ENCODE peak calls at places on chromosomes 1 and 21, in four cellular contexts. V is gastrocnemius medialis, D is A549, I is IMR-90. E is an unnamed sample.

GRCh38 chr21:15964181-15964855 is 234.5 kb downstream of the USP25 start:
- DNase-seq in I (no peak), V (no peak), D (no peak), E (no peak)

GRCh38 chr1:23529146-23530088 is 1.6 kb downstream of the E2F2 start:
- DNase-seq in V (no peak), D (peak), I (no peak), E (no peak)

GRCh38 chr1:159928491-159929050 is 3.3 kb upstream of the TAGLN2 start:
- DNase-seq in I (no peak), V (no peak), D (no peak), E (no peak)

GRCh38 chr1:92762355-92762754 is 22.6 kb downstream of the EVI5 start:
- DNase-seq in I (no peak), V (no peak), D (no peak), E (no peak)

GRCh38 chr1:42737257-42737656 is 2.8 kb downstream of the CLDN19 start:
- DNase-seq in I (no peak), D (no peak), V (no peak), E (no peak)

GRCh38 chr21:38820471-38821239 is 14.9 kb downstream of the ETS2 start:
- DNase-seq in V (peak), D (no peak), I (no peak), E (no peak)

GRCh38 chr21:14602418-14602987 is 56.4 kb upstream of the SAMSN1 start:
- DNase-seq in I (no peak), D (no peak), V (no peak), E (no peak)

GRCh38 chr1:44267438-44267837 is 54.2 kb downstream of the DMAP1 start:
- DNase-seq in V (no peak), I (no peak), D (no peak), E (no peak)

GRCh38 chr1:15430787-15431570 is 7.3 kb upstream of the CTRC start:
- DNase-seq in V (no peak), D (peak), I (peak), E (peak)

GRCh38 chr1:245301921-245302320 is 147.1 kb downstream of the KIF26B start:
- DNase-seq in V (no peak), I (no peak), D (no peak), E (no peak)

GRCh38 chr1:40981702-40982448 is 2.4 kb downstream of the CTPS1 start:
- DNase-seq in I (no peak), V (no peak), D (no peak), E (no peak)

GRCh38 chr1:19390901-19391595 is 78.9 kb downstream of the SLC66A1 start:
- DNase-seq in V (no peak), I (peak), D (peak), E (peak)

GRCh38 chr1:24890861-24891260 is 39.2 kb downstream of the RUNX3 start:
- DNase-seq in I (no peak), V (no peak), D (no peak), E (no peak)

GRCh38 chr1:203069028-203069804 is 16.6 kb downstream of the MYOG start:
- DNase-seq in D (no peak), I (no peak), V (peak), E (no peak)

GRCh38 chr1:164440222-164440621 is 118.8 kb upstream of the PBX1 start:
- DNase-seq in V (no peak), D (peak), I (no peak), E (peak)

GRCh38 chr1:47809301-47810084 is 187.7 kb downstream of the TRABD2B start:
- DNase-seq in D (peak), I (no peak), V (no peak), E (peak)

GRCh38 chr1:29379438-29380073 is 143.2 kb downstream of the PTPRU start:
- DNase-seq in D (peak), V (no peak), I (peak), E (peak)

GRCh38 chr1:14835725-14836124 is 237.2 kb downstream of the KAZN start:
- DNase-seq in V (no peak), D (no peak), I (peak), E (no peak)

GRCh38 chr1:29673669-29674624 is 437.6 kb downstream of the PTPRU start:
- DNase-seq in D (no peak), V (no peak), I (no peak), E (no peak)

GRCh38 chr1:38038836-38039235 is 7.8 kb downstream of the POU3F1 start:
- DNase-seq in V (no peak), I (peak), D (no peak), E (no peak)

GRCh38 chr1:156356875-156357534 is 12.0 kb upstream of the RHBG start:
- DNase-seq in V (no peak), I (no peak), D (peak), E (no peak)

GRCh38 chr1:160720366-160720765 is 8.7 kb upstream of the CD48 start:
- DNase-seq in V (no peak), D (no peak), I (no peak), E (no peak)

GRCh38 chr1:233613252-233614172 is at the start of gene KCNK1:
- DNase-seq in I (peak), V (no peak), D (peak), E (peak)

GRCh38 chr1:233615571-233615970 is 1.7 kb downstream of the KCNK1 start:
- DNase-seq in I (no peak), V (no peak), D (no peak), E (no peak)

GRCh38 chr1:233614173-233614742 is 352 bp downstream of the KCNK1 start:
- DNase-seq in V (no peak), D (peak), I (peak), E (no peak)

GRCh38 chr1:233617025-233617424 is 3.1 kb downstream of the KCNK1 start:
- DNase-seq in I (no peak), D (no peak), V (no peak), E (no peak)

GRCh38 chr1:233614743-233615521 is 1.0 kb downstream of the KCNK1 start:
- DNase-seq in D (no peak), V (no peak), I (no peak), E (no peak)
- H3K4me3 ChIP-seq in D (peak), V (peak), I (peak), E (peak)

GRCh38 chr1:234710381-234710780 is 100.4 kb upstream of the IRF2BP2 start:
- DNase-seq in I (no peak), D (no peak), V (no peak), E (no peak)
- H3K27ac ChIP-seq in I (no peak), D (no peak), V (no peak), E (no peak)

GRCh38 chr1:90705910-90706309 is 11.2 kb downstream of the BARHL2 start:
- DNase-seq in I (no peak), V (no peak), D (no peak), E (no peak)

GRCh38 chr1:90707363-90707710 is 9.8 kb downstream of the BARHL2 start:
- DNase-seq in D (peak), V (no peak), I (peak), E (no peak)

GRCh38 chr1:90708236-90708786 is 8.8 kb downstream of the BARHL2 start:
- DNase-seq in I (no peak), D (no peak), V (no peak), E (no peak)

GRCh38 chr1:90706437-90707362 is 10.4 kb downstream of the BARHL2 start:
- DNase-seq in V (no peak), D (peak), I (no peak), E (no peak)

GRCh38 chr1:90704817-90705216 is 12.3 kb downstream of the BARHL2 start:
- DNase-seq in V (no peak), D (no peak), I (no peak), E (no peak)
- TF ChIP-seq CTCF in V (no peak), D (no peak), I (no peak), E (no peak)

DNA sequence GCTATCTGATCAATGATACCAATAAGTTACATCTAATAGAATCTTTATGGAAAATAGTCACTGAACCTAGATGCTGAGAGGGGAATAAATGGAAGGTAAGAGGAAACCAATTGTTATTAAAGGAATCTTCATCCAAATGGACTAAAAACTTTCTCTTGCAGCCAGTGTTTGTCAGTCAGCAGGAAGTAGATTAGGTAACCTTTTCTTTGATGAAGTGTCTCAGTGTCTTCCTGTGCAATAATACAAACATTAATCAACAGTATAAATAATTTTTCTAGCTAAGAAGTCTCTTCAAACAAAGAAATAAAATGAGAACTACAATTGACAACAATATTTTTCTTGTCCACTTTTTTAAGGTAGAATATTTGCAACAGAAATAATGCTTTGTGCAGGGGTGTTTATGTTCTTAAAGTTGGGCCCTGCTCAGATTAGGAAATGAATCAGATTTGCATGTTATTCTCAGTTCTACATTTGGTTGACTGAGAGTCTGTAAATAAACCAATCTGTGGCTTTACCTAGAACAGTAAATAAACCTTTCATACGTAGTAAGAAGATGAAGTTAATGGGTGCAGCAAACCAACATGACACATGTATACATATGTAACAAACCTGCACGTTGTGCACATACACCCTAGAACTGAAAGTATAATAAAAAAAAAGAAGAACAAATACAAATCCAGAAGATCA is 391.4 kb downstream of the MRPL39 start:
- DNase-seq in D (no peak), V (no peak), I (no peak), E (no peak)
- H3K4me3 ChIP-seq in D (no peak), V (no peak), I (no peak), E (no peak)

DNA sequence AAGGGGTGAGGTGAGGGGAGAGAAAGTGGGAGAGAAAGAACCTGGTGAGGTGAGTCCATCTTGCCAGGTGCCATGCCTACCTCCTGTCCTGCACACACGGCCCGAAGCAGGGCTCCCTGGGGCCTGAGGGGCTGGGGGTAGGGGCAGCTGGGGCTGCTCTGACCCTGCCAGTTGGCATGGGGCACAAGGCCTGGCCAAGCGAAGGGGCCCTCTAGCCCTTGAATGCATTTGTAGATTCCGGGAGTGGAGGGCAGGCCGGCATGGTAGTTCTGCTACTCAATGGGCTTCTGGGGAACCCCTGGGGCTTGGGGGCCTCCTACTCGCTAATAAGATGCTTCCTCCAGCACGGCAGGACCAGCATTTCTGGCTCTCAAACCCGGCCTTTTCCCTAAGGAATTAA is 3.6 kb upstream of the PRDM16 start:
- DNase-seq in I (no peak), V (no peak), D (no peak), E (no peak)
- H3K27ac ChIP-seq in I (no peak), V (no peak), D (no peak), E (no peak)

GRCh38 chr1:55685560-55685959 is 470.4 kb upstream of the USP24 start:
- DNase-seq in D (no peak), V (no peak), I (no peak), E (no peak)
- TF ChIP-seq CTCF in D (no peak), V (no peak), I (no peak), E (no peak)

GRCh38 chr1:8419861-8420260 is 101.9 kb downstream of the SLC45A1 start:
- DNase-seq in V (peak), D (no peak), I (no peak), E (no peak)
- H3K4me3 ChIP-seq in V (peak), D (no peak), I (peak), E (no peak)

GRCh38 chr1:20447794-20448193 is 38.2 kb downstream of the CAMK2N1 start:
- DNase-seq in V (no peak), I (no peak), D (no peak), E (no peak)

GRCh38 chr1:20445956-20446355 is 40.1 kb downstream of the CAMK2N1 start:
- DNase-seq in V (no peak), I (no peak), D (no peak), E (no peak)

GRCh38 chr1:20449736-20450311 is 36.2 kb downstream of the CAMK2N1 start:
- DNase-seq in V (no peak), I (peak), D (peak), E (no peak)

GRCh38 chr1:20446796-20447195 is 39.2 kb downstream of the CAMK2N1 start:
- DNase-seq in I (peak), D (no peak), V (no peak), E (no peak)

DNA sequence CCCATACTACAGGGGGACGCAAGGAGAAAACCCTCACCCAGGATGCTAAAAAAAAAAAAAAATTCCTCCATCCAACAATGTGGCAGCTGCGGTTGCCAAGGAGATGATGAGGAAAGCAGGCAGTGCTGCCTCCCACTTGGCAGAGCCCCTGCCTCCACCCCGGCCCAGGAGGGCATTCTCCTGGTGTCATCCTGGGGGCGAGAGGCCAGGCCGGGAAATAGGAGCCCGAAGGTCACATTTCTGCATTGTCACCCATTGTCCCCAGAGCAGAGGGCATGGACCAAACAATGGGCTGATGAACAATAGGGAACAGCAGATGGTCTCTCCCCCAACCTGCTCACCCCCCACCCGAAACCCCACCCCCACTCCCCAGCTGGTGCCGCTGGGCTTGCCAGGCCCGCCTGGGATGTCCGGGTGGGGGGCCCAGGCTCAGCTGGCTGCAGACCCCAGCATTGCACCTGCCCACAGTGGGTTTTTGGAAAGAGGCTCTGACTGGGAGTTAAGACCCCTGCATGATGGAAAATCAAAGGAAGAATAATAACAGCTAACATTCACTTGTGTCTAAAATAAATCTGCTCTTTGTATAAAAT is 37.3 kb downstream of the CAMK2N1 start:
- DNase-seq in I (no peak), D (no peak), V (no peak), E (no peak)
- H3K27ac ChIP-seq in I (no peak), D (no peak), V (no peak), E (no peak)

DNA sequence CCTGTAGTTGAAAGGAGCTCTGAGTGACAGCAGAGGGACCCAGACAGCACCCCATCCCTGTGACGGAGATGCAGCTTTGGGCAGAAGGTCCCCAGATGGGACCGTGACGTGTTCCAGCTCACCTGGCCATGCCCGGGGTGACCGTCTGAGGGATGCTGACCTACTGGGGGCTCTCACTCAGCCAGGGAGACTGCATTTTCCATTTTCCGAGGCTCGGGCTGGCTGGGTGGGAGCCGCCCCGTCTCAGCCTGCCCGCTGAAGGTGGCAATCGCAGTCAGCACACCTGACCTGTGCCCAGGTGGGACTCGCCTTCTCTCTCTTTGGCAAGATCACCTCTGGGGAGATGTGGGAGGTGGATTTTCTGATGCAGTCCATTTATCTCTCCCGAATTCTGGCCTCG is 127.2 kb downstream of the AJAP1 start:
- DNase-seq in V (no peak), I (no peak), D (no peak), E (no peak)
- TF ChIP-seq CTCF in V (no peak), I (no peak), D (no peak), E (no peak)